ENCODE peak calls at places on chromosome 15, in six cellular contexts. One of them, this sample, is unnamed.

GRCh38 chr15:99105516-99106341 is 849 bp downstream of the SYNM start:
- DNase-seq in breast epithelium: no peak
- DNase-seq in HuH-7: no peak
- DNase-seq in putamen: peak
- DNase-seq in H9: peak
- DNase-seq in AG08396: peak
- DNase-seq in this sample: no peak

GRCh38 chr15:25905140-25905539 is 42.0 kb upstream of the ATP10A start:
- DNase-seq in putamen: no peak
- DNase-seq in HuH-7: no peak
- DNase-seq in H9: no peak
- DNase-seq in breast epithelium: no peak
- DNase-seq in AG08396: peak
- DNase-seq in this sample: no peak

GRCh38 chr15:98853593-98854420 is 153.8 kb downstream of the PGPEP1L start:
- DNase-seq in breast epithelium: peak
- DNase-seq in putamen: peak
- DNase-seq in HuH-7: no peak
- DNase-seq in AG08396: no peak
- DNase-seq in H9: no peak
- DNase-seq in this sample: no peak

GRCh38 chr15:74621546-74621920 is 5.9 kb downstream of the CLK3 start:
- DNase-seq in H9: no peak
- DNase-seq in putamen: no peak
- DNase-seq in AG08396: no peak
- DNase-seq in HuH-7: no peak
- DNase-seq in breast epithelium: no peak
- DNase-seq in this sample: no peak

GRCh38 chr15:96362001-96362758 is 31.7 kb downstream of the NR2F2 start:
- DNase-seq in H9: no peak
- DNase-seq in breast epithelium: no peak
- DNase-seq in HuH-7: no peak
- DNase-seq in AG08396: no peak
- DNase-seq in putamen: no peak
- DNase-seq in this sample: no peak

GRCh38 chr15:70559840-70560239 is 203.5 kb downstream of the UACA start:
- DNase-seq in breast epithelium: no peak
- DNase-seq in AG08396: no peak
- DNase-seq in putamen: no peak
- DNase-seq in HuH-7: no peak
- DNase-seq in H9: peak
- DNase-seq in this sample: no peak

GRCh38 chr15:88218557-88219214 is 37.9 kb downstream of the NTRK3 start:
- DNase-seq in H9: no peak
- DNase-seq in breast epithelium: no peak
- DNase-seq in AG08396: no peak
- DNase-seq in putamen: no peak
- DNase-seq in HuH-7: no peak
- DNase-seq in this sample: no peak

GRCh38 chr15:26051771-26052685 is 188.9 kb upstream of the ATP10A start:
- DNase-seq in breast epithelium: no peak
- DNase-seq in H9: no peak
- DNase-seq in HuH-7: no peak
- DNase-seq in AG08396: peak
- DNase-seq in putamen: peak
- DNase-seq in this sample: no peak

GRCh38 chr15:31453558-31454318 is 127.1 kb downstream of the KLF13 start:
- DNase-seq in H9: peak
- DNase-seq in AG08396: no peak
- DNase-seq in HuH-7: no peak
- DNase-seq in breast epithelium: no peak
- DNase-seq in putamen: no peak
- DNase-seq in this sample: no peak

GRCh38 chr15:99511529-99511864 is 54.3 kb upstream of the MEF2A start:
- DNase-seq in putamen: no peak
- DNase-seq in HuH-7: no peak
- DNase-seq in AG08396: no peak
- DNase-seq in H9: no peak
- DNase-seq in breast epithelium: no peak
- DNase-seq in this sample: no peak

GRCh38 chr15:33580526-33580925 is 269.8 kb downstream of the RYR3 start:
- DNase-seq in H9: no peak
- DNase-seq in AG08396: no peak
- DNase-seq in putamen: no peak
- DNase-seq in breast epithelium: no peak
- DNase-seq in HuH-7: no peak
- DNase-seq in this sample: no peak

GRCh38 chr15:85047271-85047948 is 65.8 kb downstream of the PDE8A start:
- DNase-seq in breast epithelium: no peak
- DNase-seq in AG08396: peak
- DNase-seq in H9: no peak
- DNase-seq in putamen: no peak
- DNase-seq in HuH-7: peak
- DNase-seq in this sample: peak

GRCh38 chr15:74040115-74040850 is 42.1 kb downstream of the GOLGA6A start:
- DNase-seq in putamen: peak
- DNase-seq in H9: peak
- DNase-seq in breast epithelium: no peak
- DNase-seq in HuH-7: no peak
- DNase-seq in AG08396: peak
- DNase-seq in this sample: peak

GRCh38 chr15:94247789-94248638 is 16.7 kb downstream of the MCTP2 start:
- DNase-seq in AG08396: no peak
- DNase-seq in H9: no peak
- DNase-seq in breast epithelium: no peak
- DNase-seq in putamen: no peak
- DNase-seq in HuH-7: no peak
- DNase-seq in this sample: no peak

GRCh38 chr15:75704263-75704615 is 8.4 kb downstream of the CSPG4 start:
- DNase-seq in H9: no peak
- DNase-seq in HuH-7: no peak
- DNase-seq in AG08396: no peak
- DNase-seq in putamen: no peak
- DNase-seq in breast epithelium: no peak
- DNase-seq in this sample: no peak

This sample was measured in brain pericyte.